ENCODE peak calls at places on chromosomes 4 and X, in four cellular contexts. S, M, E and H are unnamed samples.

GRCh38 chrX:21728276-21728968 is 29.5 kb downstream of the SMPX start:
- DNase-seq in M (no peak), E (no peak), S (no peak), H (no peak)

GRCh38 chrX:38999967-39000745 is 198.9 kb downstream of the MID1IP1 start:
- DNase-seq in S (no peak), M (no peak), E (no peak), H (no peak)

GRCh38 chrX:130321550-130321949 is 18.2 kb upstream of the SLC25A14 start:
- DNase-seq in S (no peak), M (no peak), E (no peak), H (no peak)

GRCh38 chr4:168197926-168198325 is 105.6 kb downstream of the ANXA10 start:
- DNase-seq in S (no peak), E (no peak), M (no peak), H (no peak)

GRCh38 chrX:34859191-34859590 is 83.4 kb upstream of the FAM47B start:
- DNase-seq in M (no peak), S (no peak), E (no peak), H (no peak)

GRCh38 chr4:149973181-149973580 is 105.1 kb upstream of the DCLK2 start:
- DNase-seq in S (no peak), M (no peak), E (no peak), H (no peak)

GRCh38 chrX:38271154-38271716 is 50.6 kb upstream of the SRPX start:
- DNase-seq in M (no peak), S (no peak), E (no peak), H (no peak)

GRCh38 chrX:5976332-5976731 is 252.3 kb downstream of the NLGN4X start:
- DNase-seq in E (no peak), S (no peak), M (no peak), H (no peak)

GRCh38 chrX:3195845-3196244 is 150.6 kb downstream of the MXRA5 start:
- DNase-seq in E (no peak), M (no peak), S (no peak), H (no peak)

GRCh38 chr4:130659314-130659713 is 1563.4 kb downstream of the C4orf33 start:
- DNase-seq in S (no peak), E (no peak), M (no peak), H (no peak)

GRCh38 chr4:142248946-142249345 is 597.2 kb downstream of the INPP4B start:
- DNase-seq in S (no peak), E (no peak), M (no peak), H (no peak)

GRCh38 chrX:96889726-96890125 is 6.0 kb downstream of the RPA4 start:
- DNase-seq in M (no peak), E (no peak), S (no peak), H (no peak)

GRCh38 chr4:78766650-78767049 is 9.5 kb upstream of the BMP2K start:
- DNase-seq in M (no peak), S (no peak), E (no peak), H (no peak)

GRCh38 chr4:14028862-14029261 is 401.3 kb upstream of the BOD1L1 start:
- DNase-seq in E (no peak), S (no peak), M (no peak), H (no peak)

GRCh38 chrX:70201732-70202131 is 24.4 kb downstream of the DGAT2L6 start:
- DNase-seq in S (no peak), E (no peak), M (no peak), H (no peak)